ENCODE peak calls at places on chromosomes 13 and 19, in seven cellular contexts. One of them, this sample, is unnamed.

GRCh38 chr13:110012102-110012739 is 225.8 kb upstream of the IRS2 start:
- DNase-seq in HFFc6: peak
- DNase-seq in GM13977: no peak
- DNase-seq in heart right ventricle: no peak
- DNase-seq in fibroblast of lung: peak
- DNase-seq in AG09319: peak
- DNase-seq in tibial nerve: no peak
- DNase-seq in this sample: no peak

GRCh38 chr13:51437550-51438127 is 15.2 kb downstream of the INTS6 start:
- DNase-seq in heart right ventricle: no peak
- DNase-seq in tibial nerve: no peak
- DNase-seq in GM13977: no peak
- DNase-seq in HFFc6: no peak
- DNase-seq in fibroblast of lung: no peak
- DNase-seq in AG09319: no peak
- DNase-seq in this sample: no peak

GRCh38 chr19:2048959-2049740 is 1.9 kb downstream of the MKNK2 start:
- DNase-seq in AG09319: no peak
- DNase-seq in HFFc6: no peak
- DNase-seq in tibial nerve: no peak
- DNase-seq in fibroblast of lung: no peak
- DNase-seq in heart right ventricle: no peak
- DNase-seq in GM13977: no peak
- DNase-seq in this sample: no peak

GRCh38 chr19:37867831-37868230 is 38.6 kb downstream of the WDR87 start:
- DNase-seq in fibroblast of lung: peak
- DNase-seq in heart right ventricle: no peak
- DNase-seq in tibial nerve: no peak
- DNase-seq in AG09319: no peak
- DNase-seq in HFFc6: no peak
- DNase-seq in GM13977: no peak
- DNase-seq in this sample: no peak

GRCh38 chr19:51541458-51542357 is 10.2 kb upstream of the SIGLEC6 start:
- DNase-seq in heart right ventricle: no peak
- DNase-seq in AG09319: no peak
- DNase-seq in GM13977: no peak
- DNase-seq in fibroblast of lung: no peak
- DNase-seq in tibial nerve: no peak
- DNase-seq in HFFc6: no peak
- DNase-seq in this sample: no peak

GRCh38 chr13:91245283-91245682 is 102.2 kb upstream of the MIR17HG start:
- DNase-seq in GM13977: no peak
- DNase-seq in fibroblast of lung: no peak
- DNase-seq in heart right ventricle: no peak
- DNase-seq in AG09319: no peak
- DNase-seq in HFFc6: no peak
- DNase-seq in tibial nerve: no peak
- DNase-seq in this sample: no peak

GRCh38 chr13:31556376-31556775 is 182.9 kb upstream of the RXFP2 start:
- DNase-seq in fibroblast of lung: no peak
- DNase-seq in tibial nerve: no peak
- DNase-seq in heart right ventricle: no peak
- DNase-seq in GM13977: no peak
- DNase-seq in HFFc6: peak
- DNase-seq in AG09319: peak
- DNase-seq in this sample: no peak

GRCh38 chr13:73757471-73758233 is 376.6 kb downstream of the KLF12 start:
- DNase-seq in fibroblast of lung: no peak
- DNase-seq in HFFc6: no peak
- DNase-seq in heart right ventricle: no peak
- DNase-seq in AG09319: no peak
- DNase-seq in GM13977: no peak
- DNase-seq in tibial nerve: no peak
- DNase-seq in this sample: no peak

GRCh38 chr19:7191946-7192691 is 102.1 kb downstream of the INSR start:
- DNase-seq in HFFc6: no peak
- DNase-seq in GM13977: peak
- DNase-seq in fibroblast of lung: no peak
- DNase-seq in tibial nerve: no peak
- DNase-seq in heart right ventricle: no peak
- DNase-seq in AG09319: no peak
- DNase-seq in this sample: peak

GRCh38 chr13:27442071-27442647 is 8.2 kb downstream of the MTIF3 start:
- DNase-seq in HFFc6: no peak
- DNase-seq in tibial nerve: no peak
- DNase-seq in fibroblast of lung: no peak
- DNase-seq in GM13977: no peak
- DNase-seq in heart right ventricle: no peak
- DNase-seq in AG09319: no peak
- DNase-seq in this sample: no peak

GRCh38 chr13:93388701-93389100 is 162.1 kb downstream of the GPC6 start:
- DNase-seq in AG09319: no peak
- DNase-seq in fibroblast of lung: peak
- DNase-seq in heart right ventricle: no peak
- DNase-seq in HFFc6: no peak
- DNase-seq in GM13977: no peak
- DNase-seq in tibial nerve: no peak
- DNase-seq in this sample: no peak

GRCh38 chr13:32471187-32471922 is 43.4 kb upstream of the N4BP2L1 start:
- DNase-seq in HFFc6: no peak
- DNase-seq in fibroblast of lung: peak
- DNase-seq in tibial nerve: no peak
- DNase-seq in heart right ventricle: peak
- DNase-seq in AG09319: no peak
- DNase-seq in GM13977: no peak
- DNase-seq in this sample: no peak

GRCh38 chr13:57409656-57410055 is 221.9 kb upstream of the PCDH17 start:
- DNase-seq in HFFc6: no peak
- DNase-seq in heart right ventricle: no peak
- DNase-seq in GM13977: no peak
- DNase-seq in fibroblast of lung: no peak
- DNase-seq in AG09319: no peak
- DNase-seq in tibial nerve: no peak
- DNase-seq in this sample: no peak

GRCh38 chr19:10979950-10980349 is 19.1 kb downstream of the SMARCA4 start:
- DNase-seq in HFFc6: no peak
- DNase-seq in AG09319: no peak
- DNase-seq in GM13977: peak
- DNase-seq in fibroblast of lung: peak
- DNase-seq in heart right ventricle: no peak
- DNase-seq in tibial nerve: no peak
- DNase-seq in this sample: no peak

GRCh38 chr13:51999525-51999924 is 11.7 kb downstream of the ATP7B start:
- DNase-seq in fibroblast of lung: peak
- DNase-seq in HFFc6: no peak
- DNase-seq in GM13977: no peak
- DNase-seq in AG09319: no peak
- DNase-seq in heart right ventricle: peak
- DNase-seq in tibial nerve: no peak
- DNase-seq in this sample: no peak

GRCh38 chr13:51201886-51202285 is 20.3 kb upstream of the FAM124A start:
- DNase-seq in GM13977: no peak
- DNase-seq in HFFc6: no peak
- DNase-seq in fibroblast of lung: no peak
- DNase-seq in heart right ventricle: no peak
- DNase-seq in AG09319: no peak
- DNase-seq in tibial nerve: no peak
- DNase-seq in this sample: no peak

GRCh38 chr13:79782541-79783216 is 301.7 kb downstream of the NDFIP2 start:
- DNase-seq in heart right ventricle: peak
- DNase-seq in AG09319: no peak
- DNase-seq in GM13977: no peak
- DNase-seq in tibial nerve: peak
- DNase-seq in fibroblast of lung: peak
- DNase-seq in HFFc6: no peak
- DNase-seq in this sample: no peak

GRCh38 chr19:11675569-11675968 is 63.2 kb downstream of the ZNF823 start:
- DNase-seq in heart right ventricle: no peak
- DNase-seq in HFFc6: no peak
- DNase-seq in GM13977: peak
- DNase-seq in tibial nerve: no peak
- DNase-seq in AG09319: no peak
- DNase-seq in fibroblast of lung: no peak
- DNase-seq in this sample: no peak

GRCh38 chr13:108508263-108508662 is 121.1 kb upstream of the MYO16 start:
- DNase-seq in HFFc6: no peak
- DNase-seq in AG09319: no peak
- DNase-seq in GM13977: peak
- DNase-seq in heart right ventricle: no peak
- DNase-seq in tibial nerve: no peak
- DNase-seq in fibroblast of lung: peak
- DNase-seq in this sample: peak
- TF ChIP-seq CTCF in HFFc6: no peak
- TF ChIP-seq CTCF in AG09319: peak
- TF ChIP-seq CTCF in GM13977: no peak
- TF ChIP-seq CTCF in heart right ventricle: peak
- TF ChIP-seq CTCF in tibial nerve: peak
- TF ChIP-seq CTCF in fibroblast of lung: peak
- TF ChIP-seq CTCF in this sample: no peak

GRCh38 chr13:74795526-74795925 is 661.3 kb upstream of the KLF12 start:
- DNase-seq in HFFc6: no peak
- DNase-seq in AG09319: no peak
- DNase-seq in heart right ventricle: no peak
- DNase-seq in tibial nerve: no peak
- DNase-seq in GM13977: no peak
- DNase-seq in fibroblast of lung: no peak
- DNase-seq in this sample: no peak

GRCh38 chr13:74794147-74794546 is 659.9 kb upstream of the KLF12 start:
- DNase-seq in tibial nerve: no peak
- DNase-seq in AG09319: no peak
- DNase-seq in HFFc6: no peak
- DNase-seq in heart right ventricle: no peak
- DNase-seq in fibroblast of lung: no peak
- DNase-seq in GM13977: no peak
- DNase-seq in this sample: no peak

GRCh38 chr13:74796126-74796643 is 662.0 kb upstream of the KLF12 start:
- DNase-seq in GM13977: no peak
- DNase-seq in tibial nerve: no peak
- DNase-seq in heart right ventricle: no peak
- DNase-seq in AG09319: no peak
- DNase-seq in HFFc6: no peak
- DNase-seq in fibroblast of lung: peak
- DNase-seq in this sample: no peak

GRCh38 chr13:74794582-74794981 is 660.4 kb upstream of the KLF12 start:
- DNase-seq in GM13977: no peak
- DNase-seq in tibial nerve: no peak
- DNase-seq in HFFc6: no peak
- DNase-seq in AG09319: no peak
- DNase-seq in heart right ventricle: no peak
- DNase-seq in fibroblast of lung: peak
- DNase-seq in this sample: no peak
- TF ChIP-seq CTCF in GM13977: no peak
- TF ChIP-seq CTCF in tibial nerve: no peak
- TF ChIP-seq CTCF in HFFc6: peak
- TF ChIP-seq CTCF in AG09319: no peak
- TF ChIP-seq CTCF in heart right ventricle: peak
- TF ChIP-seq CTCF in fibroblast of lung: peak
- TF ChIP-seq CTCF in this sample: no peak

GRCh38 chr13:21347753-21348318 is 111.3 kb downstream of the ZDHHC20 start:
- DNase-seq in fibroblast of lung: no peak
- DNase-seq in GM13977: no peak
- DNase-seq in tibial nerve: no peak
- DNase-seq in AG09319: no peak
- DNase-seq in HFFc6: no peak
- DNase-seq in heart right ventricle: no peak
- DNase-seq in this sample: no peak
- TF ChIP-seq CTCF in fibroblast of lung: no peak
- TF ChIP-seq CTCF in GM13977: no peak
- TF ChIP-seq CTCF in tibial nerve: no peak
- TF ChIP-seq CTCF in AG09319: no peak
- TF ChIP-seq CTCF in HFFc6: no peak
- TF ChIP-seq CTCF in heart right ventricle: no peak
- TF ChIP-seq CTCF in this sample: no peak

DNA sequence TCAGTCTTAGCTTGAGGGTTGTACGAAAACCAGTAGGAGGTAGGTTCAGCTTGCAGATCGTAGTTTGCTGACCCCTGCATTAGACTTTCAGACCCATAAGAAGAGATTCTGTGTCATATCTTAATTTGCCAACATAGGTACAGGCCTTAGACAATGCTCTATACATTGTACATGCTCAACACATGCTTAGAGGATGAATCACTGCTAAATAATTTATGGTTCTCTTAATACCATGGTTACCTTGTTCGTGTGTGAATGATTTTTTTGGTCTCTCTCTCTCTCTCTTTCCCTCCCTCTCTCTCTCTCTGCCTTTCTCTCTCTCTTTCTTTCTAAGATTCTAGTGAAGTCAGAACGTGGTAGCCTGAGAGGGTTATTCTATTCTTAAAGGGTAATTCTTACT is 112.2 kb downstream of the FGF14 start:
- DNase-seq in AG09319: no peak
- DNase-seq in HFFc6: no peak
- DNase-seq in tibial nerve: no peak
- DNase-seq in fibroblast of lung: no peak
- DNase-seq in heart right ventricle: no peak
- DNase-seq in GM13977: no peak
- DNase-seq in this sample: no peak
- TF ChIP-seq CTCF in AG09319: no peak
- TF ChIP-seq CTCF in HFFc6: no peak
- TF ChIP-seq CTCF in tibial nerve: no peak
- TF ChIP-seq CTCF in fibroblast of lung: no peak
- TF ChIP-seq CTCF in heart right ventricle: no peak
- TF ChIP-seq CTCF in GM13977: no peak
- TF ChIP-seq CTCF in this sample: no peak

GRCh38 chr19:41541990-41542584 is 33.9 kb upstream of the CEACAM21 start:
- DNase-seq in fibroblast of lung: peak
- DNase-seq in GM13977: no peak
- DNase-seq in heart right ventricle: peak
- DNase-seq in tibial nerve: peak
- DNase-seq in AG09319: no peak
- DNase-seq in HFFc6: peak
- DNase-seq in this sample: no peak
- TF ChIP-seq CTCF in fibroblast of lung: peak
- TF ChIP-seq CTCF in GM13977: peak
- TF ChIP-seq CTCF in heart right ventricle: peak
- TF ChIP-seq CTCF in tibial nerve: no peak
- TF ChIP-seq CTCF in AG09319: peak
- TF ChIP-seq CTCF in HFFc6: peak
- TF ChIP-seq CTCF in this sample: peak

GRCh38 chr13:76489299-76489698 is 396.9 kb downstream of the KCTD12 start:
- DNase-seq in fibroblast of lung: no peak
- DNase-seq in tibial nerve: no peak
- DNase-seq in HFFc6: no peak
- DNase-seq in GM13977: no peak
- DNase-seq in AG09319: no peak
- DNase-seq in heart right ventricle: no peak
- DNase-seq in this sample: no peak
- TF ChIP-seq CTCF in fibroblast of lung: no peak
- TF ChIP-seq CTCF in tibial nerve: no peak
- TF ChIP-seq CTCF in HFFc6: no peak
- TF ChIP-seq CTCF in GM13977: no peak
- TF ChIP-seq CTCF in AG09319: no peak
- TF ChIP-seq CTCF in heart right ventricle: no peak
- TF ChIP-seq CTCF in this sample: no peak

This sample was measured in GM13976.